ENCODE peak calls at places on chromosomes 13 and 19, in six cellular contexts. I is fibroblast of pulmonary artery, L is AML-193, Z is AG09319, E is GM10248, R is choroid plexus epithelial cell. K is an unnamed sample.

GRCh38 chr19:48630289-48631036 is 6.7 kb downstream of the DBP start:
- DNase-seq in I (peak; percentile 80), L (no peak), Z (no peak), E (no peak), R (peak; percentile 74), K (no peak)

GRCh38 chr19:53045536-53045935 is 996 bp downstream of the ERVV-2 start:
- DNase-seq in I (no peak), L (no peak), Z (no peak), E (no peak), R (no peak), K (no peak)

GRCh38 chr13:102191951-102192461 is 209.8 kb downstream of the FGF14 start:
- DNase-seq in I (peak; percentile 10), L (no peak), Z (no peak), E (no peak), R (peak; percentile 43), K (no peak)

GRCh38 chr19:38840583-38840968 is 9.0 kb upstream of the ECH1 start:
- DNase-seq in I (no peak), L (no peak), Z (no peak), E (no peak), R (no peak), K (no peak)

GRCh38 chr13:78657699-78658629 is 991 bp downstream of the OBI1 start:
- DNase-seq in I (peak; percentile 17), L (peak; percentile 30), Z (no peak), E (peak; percentile 31), R (peak; percentile 34), K (no peak)

GRCh38 chr19:39144487-39145071 is 19.0 kb downstream of the PAK4 start:
- DNase-seq in I (peak; percentile 64), L (no peak), Z (no peak), E (no peak), R (peak; percentile 34), K (peak; percentile 9)

GRCh38 chr13:48491423-48492122 is 41.3 kb downstream of the RCBTB2 start:
- DNase-seq in I (no peak), L (no peak), Z (no peak), E (no peak), R (peak; percentile 23), K (no peak)

GRCh38 chr19:1863308-1863637 is at the start of gene KLF16:
- DNase-seq in I (no peak), L (no peak), Z (no peak), E (no peak), R (no peak), K (no peak)

GRCh38 chr13:89988206-89988605 is 1359.3 kb upstream of the MIR17HG start:
- DNase-seq in I (no peak), L (no peak), Z (no peak), E (no peak), R (peak; percentile 17), K (no peak)

GRCh38 chr13:28179974-28180373 is 41.6 kb downstream of the PAN3 start:
- DNase-seq in I (no peak), L (no peak), Z (no peak), E (no peak), R (no peak), K (no peak)

GRCh38 chr13:98112456-98112855 is 30.4 kb upstream of the FARP1 start:
- DNase-seq in I (no peak), L (no peak), Z (no peak), E (no peak), R (no peak), K (no peak)

GRCh38 chr19:1857648-1858326 is 5.6 kb downstream of the KLF16 start:
- DNase-seq in I (no peak), L (no peak), Z (no peak), E (no peak), R (no peak), K (peak; percentile 80)

GRCh38 chr13:35470671-35471465 is 5.6 kb downstream of the MAB21L1 start:
- DNase-seq in I (peak; percentile 24), L (no peak), Z (peak; percentile 51), E (no peak), R (peak; percentile 41), K (no peak)

GRCh38 chr13:76723551-76724232 is 162.5 kb downstream of the KCTD12 start:
- DNase-seq in I (peak; percentile 94), L (peak; percentile 48), Z (peak; percentile 73), E (no peak), R (peak; percentile 91), K (peak; percentile 83)

GRCh38 chr19:42135836-42136235 is 3.6 kb upstream of the POU2F2 start:
- DNase-seq in I (no peak), L (no peak), Z (no peak), E (no peak), R (no peak), K (no peak)

GRCh38 chr13:103406967-103407366 is 340.8 kb upstream of the SLC10A2 start:
- DNase-seq in I (no peak), L (no peak), Z (no peak), E (no peak), R (peak; percentile 7), K (no peak)

GRCh38 chr19:44570603-44570983 is 41.1 kb upstream of the CEACAM20 start:
- DNase-seq in I (no peak), L (no peak), Z (no peak), E (no peak), R (no peak), K (no peak)

GRCh38 chr13:84121456-84121855 is 239.2 kb upstream of the SLITRK1 start:
- DNase-seq in I (peak; percentile 21), L (no peak), Z (no peak), E (no peak), R (peak; percentile 74), K (no peak)

GRCh38 chr19:10961073-10961762 is 388 bp downstream of the SMARCA4 start:
- DNase-seq in I (peak; percentile 30), L (no peak), Z (no peak), E (peak; percentile 29), R (no peak), K (peak; percentile 30)

GRCh38 chr19:6376512-6377193 is 920 bp upstream of the PSPN start:
- DNase-seq in I (no peak), L (no peak), Z (no peak), E (no peak), R (no peak), K (no peak)

GRCh38 chr19:18453269-18454024 is 15.5 kb upstream of the ISYNA1 start:
- DNase-seq in I (no peak), L (no peak), Z (no peak), E (no peak), R (no peak), K (no peak)

GRCh38 chr19:53812335-53812734 is 11.8 kb downstream of the NLRP12 start:
- DNase-seq in I (no peak), L (no peak), Z (no peak), E (no peak), R (no peak), K (no peak)

GRCh38 chr19:38306236-38306635 is 2.2 kb downstream of the C19orf33 start:
- DNase-seq in I (no peak), L (no peak), Z (no peak), E (no peak), R (no peak), K (no peak)

K was measured in HL-60.